ENCODE peak calls at places on chromosomes 1 and 21, in nine cellular contexts. X is IMR-90; B is SJSA1; V is Panc1; M is naive thymus-derived CD4-positive, alpha-beta T cell; F is CD8-positive, alpha-beta memory T cell; A is AG04450; D is cardiac muscle cell; G is ovary. O is an unnamed sample. For H3K27me3, the result is how much of the 10 kb centered on the place peaks cover.

GRCh38 chr21:46124926-46125845 is 27.3 kb downstream of the COL6A2 start:
- DNase-seq in G (peak), X (no peak), M (peak), D (no peak), B (peak), A (no peak), V (no peak), F (no peak), O (peak)

GRCh38 chr1:15741183-15741850 is 982 bp upstream of the TMEM82 start:
- DNase-seq in V (peak), A (no peak), X (peak), D (peak), F (peak), B (peak), M (peak), G (peak), O (peak)

GRCh38 chr1:229319487-229319886 is 23.4 kb downstream of the CCSAP start:
- DNase-seq in G (no peak), D (no peak), A (no peak), V (no peak), B (no peak), F (no peak), M (no peak), X (no peak), O (no peak)

GRCh38 chr21:25557170-25557569 is 50.1 kb downstream of the MRPL39 start:
- DNase-seq in X (peak), D (no peak), M (no peak), G (no peak), A (no peak), V (no peak), F (no peak), B (no peak), O (no peak)

GRCh38 chr21:25944672-25945213 is 210.0 kb downstream of the GABPA start:
- DNase-seq in F (no peak), A (no peak), B (no peak), V (no peak), X (peak), M (no peak), D (no peak), G (no peak), O (no peak)

GRCh38 chr1:205456383-205456867 is 580 bp upstream of the BLACAT1 start:
- DNase-seq in D (no peak), V (no peak), F (no peak), M (no peak), G (no peak), B (no peak), A (no peak), X (no peak), O (no peak)

GRCh38 chr1:109910123-109910962 is at the start of gene CSF1:
- DNase-seq in X (peak), M (peak), V (no peak), D (peak), G (peak), A (peak), F (peak), B (peak), O (peak)

GRCh38 chr1:64519921-64520320 is 50.0 kb downstream of the CACHD1 start:
- DNase-seq in D (peak), A (no peak), V (no peak), F (no peak), B (no peak), X (peak), M (no peak), G (no peak), O (no peak)

GRCh38 chr1:104072915-104073371 is 323.2 kb downstream of the AMY1C start:
- DNase-seq in V (no peak), B (no peak), A (no peak), M (no peak), D (peak), X (no peak), G (no peak), F (peak), O (no peak)

GRCh38 chr1:25700626-25701025 is 84.0 kb downstream of the MAN1C1 start:
- DNase-seq in V (no peak), F (no peak), B (no peak), M (no peak), X (no peak), D (no peak), A (no peak), G (no peak), O (no peak)

GRCh38 chr1:158203693-158204457 is 23.2 kb downstream of the CD1D start:
- DNase-seq in A (peak), F (peak), B (no peak), V (peak), M (no peak), X (peak), G (no peak), D (peak), O (no peak)

GRCh38 chr1:81408404-81408803 is 392.3 kb upstream of the ADGRL2 start:
- DNase-seq in F (no peak), M (no peak), X (no peak), B (no peak), A (no peak), G (no peak), V (no peak), D (no peak), O (no peak)

GRCh38 chr1:48470506-48470905 is 1.5 kb downstream of the SPATA6 start:
- DNase-seq in M (no peak), B (no peak), A (no peak), G (peak), F (no peak), X (no peak), D (peak), V (peak), O (peak)

GRCh38 chr1:7109901-7110300 is 324.6 kb downstream of the CAMTA1 start:
- DNase-seq in F (no peak), A (no peak), B (no peak), X (no peak), V (no peak), G (no peak), M (no peak), D (no peak), O (no peak)

GRCh38 chr1:101131239-101131924 is 105.4 kb upstream of the S1PR1 start:
- DNase-seq in F (no peak), B (no peak), V (no peak), A (no peak), D (no peak), X (no peak), M (no peak), G (no peak), O (no peak)

GRCh38 chr1:184143449-184143848 is 91.9 kb downstream of the TSEN15 start:
- DNase-seq in D (peak), B (no peak), F (no peak), M (no peak), A (no peak), G (no peak), X (peak), V (no peak), O (peak)

GRCh38 chr1:16204634-16205332 is 7.7 kb downstream of the ARHGEF19 start:
- DNase-seq in A (no peak), F (peak), V (no peak), B (no peak), D (no peak), M (no peak), G (no peak), X (no peak), O (no peak)

GRCh38 chr1:61605607-61606321 is 119.2 kb downstream of the TM2D1 start:
- DNase-seq in D (peak), F (no peak), M (no peak), A (no peak), X (peak), G (no peak), B (no peak), V (no peak), O (no peak)

GRCh38 chr1:112335351-112335750 is 60.7 kb upstream of the CTTNBP2NL start:
- DNase-seq in B (no peak), V (no peak), D (no peak), F (no peak), G (no peak), M (no peak), X (peak), A (no peak), O (no peak)
- H3K27me3 ChIP-seq in B (under half), V (under half), D (under half), F (under half), G (under half), M (under half), X (under half), A (under half), O (under half)

DNA sequence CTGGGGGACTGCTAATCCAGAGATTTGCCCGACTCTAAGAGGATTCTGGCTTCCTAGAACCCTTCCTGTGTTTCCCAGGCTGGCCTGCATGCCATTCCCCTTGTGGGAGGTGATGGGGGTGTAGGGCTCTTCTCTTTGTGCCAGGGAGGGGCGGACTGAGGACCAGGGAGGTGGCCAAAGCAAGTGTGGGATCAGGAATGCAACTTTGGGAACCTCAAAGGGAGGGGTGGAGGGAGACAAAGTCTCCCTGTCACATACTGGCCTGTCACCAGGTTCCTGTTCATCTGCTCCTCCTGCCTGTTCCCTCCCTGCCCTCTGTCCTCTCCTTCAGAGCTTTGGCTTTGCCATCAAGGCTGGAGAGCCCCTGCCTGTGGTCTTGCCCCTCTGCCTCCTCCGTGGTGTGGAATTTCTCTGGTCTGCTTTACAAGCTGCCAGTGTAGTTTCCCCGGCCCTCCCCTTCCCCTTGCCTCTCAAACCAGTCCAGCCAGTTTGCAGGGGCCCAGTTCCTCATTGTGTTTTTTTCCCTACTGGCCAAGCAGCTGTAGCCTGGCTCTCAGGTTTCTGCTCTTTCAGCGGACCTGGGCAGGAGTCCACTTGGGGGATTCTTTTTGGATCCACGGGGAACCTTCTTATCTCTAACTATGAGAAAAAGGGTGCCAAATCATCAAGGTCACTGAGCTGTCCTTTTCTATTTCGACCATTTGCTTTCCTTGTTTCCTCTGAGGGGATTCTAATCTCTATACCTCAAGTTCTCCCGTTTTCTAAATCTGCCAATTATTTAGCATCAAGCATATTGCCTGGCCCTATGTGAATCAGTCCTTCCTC is 1.8 kb downstream of the CGN start:
- DNase-seq in D (no peak), X (no peak), V (no peak), G (no peak), B (no peak), M (no peak), F (no peak), A (no peak), O (no peak)
- H3K27ac ChIP-seq in D (no peak), X (no peak), V (peak), G (no peak), B (no peak), M (no peak), F (no peak), A (no peak), O (no peak)

GRCh38 chr1:38656741-38657140 is 202.8 kb downstream of the RRAGC start:
- DNase-seq in M (no peak), F (no peak), B (no peak), A (no peak), G (no peak), D (no peak), V (no peak), X (no peak), O (no peak)
- H3K27me3 ChIP-seq in M (under half), F (under half), B (under half), A (under half), G (under half), D (under half), V (under half), X (under half), O (under half)

DNA sequence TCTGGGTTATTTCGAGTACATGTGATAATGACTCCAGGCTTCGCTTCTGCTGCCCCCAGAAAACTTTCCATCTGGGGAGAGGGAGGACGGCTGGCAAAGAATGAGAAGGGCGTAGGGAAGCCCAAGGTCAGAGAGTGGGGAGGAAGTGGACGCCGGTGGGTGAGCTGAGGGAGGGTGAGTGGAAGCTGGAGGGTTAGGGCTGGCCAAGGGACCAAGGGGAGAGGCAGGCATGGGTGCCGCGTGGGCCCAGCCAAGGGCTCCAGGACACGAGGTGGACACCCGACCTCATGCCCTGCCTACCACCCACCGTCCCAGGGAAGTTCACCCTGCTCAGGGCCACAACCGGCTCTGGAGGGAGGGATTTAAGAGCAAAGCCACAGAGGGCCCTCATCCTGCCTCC is 75.8 kb downstream of the CASZ1 start:
- DNase-seq in D (no peak), A (no peak), X (no peak), G (no peak), B (no peak), F (no peak), M (no peak), V (no peak), O (no peak)
- H3K27ac ChIP-seq in D (peak), A (no peak), X (no peak), G (no peak), B (no peak), F (no peak), M (no peak), V (no peak), O (no peak)

DNA sequence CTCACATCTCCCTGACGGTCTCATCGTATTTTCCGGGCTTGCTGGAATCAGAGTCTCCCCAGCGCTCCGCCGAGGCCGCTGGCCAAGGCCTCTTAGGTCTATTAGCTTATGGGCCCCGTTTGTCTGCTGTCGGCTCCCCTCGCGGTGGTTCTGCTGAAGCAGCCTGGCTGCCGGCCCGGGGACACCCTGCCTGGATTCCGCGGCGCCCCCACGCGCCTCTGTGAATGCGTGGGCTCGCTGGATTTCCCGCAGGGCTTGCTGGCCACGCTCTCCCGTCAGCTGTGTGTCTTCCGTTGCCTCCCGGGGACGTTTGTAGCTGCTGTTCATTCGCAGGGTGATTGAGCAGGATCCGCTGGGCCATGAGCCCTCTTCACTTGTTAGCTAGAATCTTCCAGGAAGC is 8.4 kb downstream of the LRRC3 start:
- DNase-seq in B (no peak), M (no peak), D (peak), F (no peak), X (no peak), A (no peak), G (peak), V (no peak), O (peak)
- H3K27me3 ChIP-seq in B (under half), M (under half), D (under half), F (under half), X (under half), A (under half), G (under half), V (under half), O (under half)

GRCh38 chr1:234992065-234992464 is 136.6 kb downstream of the TOMM20 start:
- DNase-seq in G (no peak), A (no peak), B (no peak), V (no peak), M (no peak), X (no peak), D (no peak), F (no peak), O (no peak)

GRCh38 chr1:234997201-234998173 is 131.2 kb downstream of the TOMM20 start:
- DNase-seq in M (no peak), G (peak), B (peak), F (no peak), A (peak), D (peak), X (peak), V (peak), O (peak)

GRCh38 chr1:234990874-234991801 is 137.5 kb downstream of the TOMM20 start:
- DNase-seq in M (no peak), V (no peak), B (no peak), D (no peak), X (no peak), A (no peak), F (no peak), G (no peak), O (no peak)

GRCh38 chr1:234996245-234996757 is 132.3 kb downstream of the TOMM20 start:
- DNase-seq in V (no peak), G (no peak), A (no peak), B (no peak), D (no peak), M (no peak), F (no peak), X (no peak), O (no peak)

GRCh38 chr1:234994411-234995295 is 134.0 kb downstream of the TOMM20 start:
- DNase-seq in M (no peak), B (no peak), A (no peak), G (no peak), D (no peak), X (no peak), V (no peak), F (no peak), O (no peak)
- H3K27ac ChIP-seq in M (no peak), B (no peak), A (no peak), G (no peak), D (peak), X (no peak), V (peak), F (no peak), O (no peak)

DNA sequence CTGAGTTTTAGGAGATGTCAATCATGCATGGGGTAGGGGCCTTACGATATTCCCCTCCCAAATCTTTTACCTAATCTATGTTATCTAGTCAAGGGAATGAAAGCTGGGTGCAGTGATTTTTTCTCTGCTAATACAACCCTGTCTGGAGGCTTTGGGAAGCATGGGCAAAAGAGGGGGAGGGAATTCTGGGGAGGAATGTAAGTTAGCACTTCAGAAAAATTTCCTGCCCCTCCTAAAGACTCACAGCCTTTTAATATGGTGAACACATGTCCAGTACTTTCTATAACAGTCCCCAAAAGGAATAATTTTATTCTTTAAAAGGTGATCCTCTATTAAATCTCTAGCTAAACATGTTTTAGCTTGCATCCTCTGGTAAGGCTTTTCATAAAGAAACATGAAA is 25.6 kb upstream of the PRELP start:
- DNase-seq in F (no peak), B (no peak), A (no peak), V (no peak), D (no peak), M (no peak), X (no peak), G (no peak), O (no peak)
- H3K27me3 ChIP-seq in F (under half), B (under half), A (under half), V (under half), D (under half), M (under half), X (half or more), G (under half), O (under half)

DNA sequence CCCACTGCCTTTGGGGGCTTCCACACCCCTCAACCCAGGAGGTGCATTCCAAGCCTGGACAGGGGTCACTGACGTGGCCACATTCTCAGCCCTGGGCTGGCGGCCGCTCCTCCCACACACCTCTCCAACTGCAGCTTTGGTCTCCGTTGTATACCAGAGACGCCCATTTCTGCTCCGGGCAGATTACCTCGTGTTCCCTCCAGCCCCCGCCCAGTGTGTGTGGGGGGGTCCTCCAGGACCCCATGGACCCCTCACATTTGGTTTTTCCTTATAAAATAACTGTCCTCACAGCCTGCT is 6.1 kb downstream of the RNF223 start:
- DNase-seq in X (no peak), V (no peak), F (no peak), M (no peak), D (no peak), G (no peak), B (no peak), A (no peak), O (no peak)
- H3K27ac ChIP-seq in X (no peak), V (no peak), F (no peak), M (no peak), D (no peak), G (no peak), B (no peak), A (no peak), O (no peak)

GRCh38 chr1:162300057-162300917 is 76.4 kb downstream of the SPATA46 start:
- DNase-seq in M (no peak), G (no peak), X (no peak), A (no peak), V (no peak), B (no peak), F (no peak), D (no peak), O (no peak)
- H3K27me3 ChIP-seq in M (under half), G (under half), X (under half), A (under half), V (under half), B (under half), F (under half), D (under half), O (under half)

DNA sequence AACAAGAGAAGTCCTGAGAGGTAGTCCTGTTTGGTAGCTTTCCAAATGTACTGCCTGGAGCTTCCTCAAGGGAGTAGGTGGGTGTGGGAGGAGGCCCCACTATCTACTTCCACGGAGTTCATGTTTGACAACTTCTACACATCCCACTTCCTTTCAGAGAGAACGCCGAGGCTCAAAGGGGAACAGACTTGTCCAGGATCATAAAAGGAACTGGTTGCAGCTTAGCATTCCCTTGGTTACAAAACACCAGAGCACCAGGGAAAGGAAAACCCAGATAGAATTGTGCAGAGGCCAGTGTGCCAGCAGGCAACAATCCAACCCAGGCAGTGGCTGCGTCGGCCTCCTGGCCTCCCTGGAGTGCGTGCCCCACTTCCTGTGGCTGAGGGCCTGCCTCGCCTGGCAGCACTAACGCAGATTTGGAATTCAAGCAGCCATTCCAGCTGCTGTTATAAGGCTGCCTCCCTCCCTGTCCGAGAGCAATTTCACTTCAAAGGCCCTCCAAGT is 4.2 kb upstream of the RAP1GAP start:
- DNase-seq in F (no peak), X (peak), V (no peak), B (no peak), A (no peak), G (peak), M (no peak), D (peak), O (no peak)
- H3K27ac ChIP-seq in F (peak), X (no peak), V (no peak), B (no peak), A (peak), G (no peak), M (no peak), D (no peak), O (peak)

O was measured in dorsolateral prefrontal cortex.